ENCODE peak calls at places on chromosomes 6 and 20, in six cellular contexts. P is body of pancreas, N is bronchial epithelial cell, T is neural progenitor cell, D is mesothelial cell of epicardium, Z is stomach. L is an unnamed sample.

GRCh38 chr6:126919947-126920346 is 198.5 kb upstream of the RSPO3 start:
- DNase-seq in P (no peak), N (peak), T (no peak), D (no peak), Z (no peak), L (no peak)

GRCh38 chr20:23103284-23104018 is 17.3 kb upstream of the CD93 start:
- DNase-seq in P (no peak), N (peak), T (no peak), D (no peak), Z (no peak), L (no peak)

GRCh38 chr6:90466191-90466940 is 120.5 kb downstream of the MAP3K7 start:
- DNase-seq in P (no peak), N (peak), T (peak), D (no peak), Z (no peak), L (no peak)

GRCh38 chr6:18397701-18398100 is 10.6 kb downstream of the RNF144B start:
- DNase-seq in P (no peak), N (no peak), T (no peak), D (no peak), Z (no peak), L (no peak)

GRCh38 chr20:62227977-62228958 is 8.2 kb upstream of the HRH3 start:
- DNase-seq in P (peak), N (no peak), T (peak), D (no peak), Z (peak), L (no peak)

GRCh38 chr6:157825243-157825904 is 2.3 kb downstream of the SNX9 start:
- DNase-seq in P (no peak), N (no peak), T (no peak), D (no peak), Z (no peak), L (no peak)

GRCh38 chr6:32838114-32838958 is at the start of gene TAP2:
- DNase-seq in P (peak), N (peak), T (peak), D (peak), Z (peak), L (peak)

GRCh38 chr6:135630789-135631376 is 133.3 kb upstream of the AHI1 start:
- DNase-seq in P (no peak), N (no peak), T (no peak), D (no peak), Z (no peak), L (no peak)

DNA sequence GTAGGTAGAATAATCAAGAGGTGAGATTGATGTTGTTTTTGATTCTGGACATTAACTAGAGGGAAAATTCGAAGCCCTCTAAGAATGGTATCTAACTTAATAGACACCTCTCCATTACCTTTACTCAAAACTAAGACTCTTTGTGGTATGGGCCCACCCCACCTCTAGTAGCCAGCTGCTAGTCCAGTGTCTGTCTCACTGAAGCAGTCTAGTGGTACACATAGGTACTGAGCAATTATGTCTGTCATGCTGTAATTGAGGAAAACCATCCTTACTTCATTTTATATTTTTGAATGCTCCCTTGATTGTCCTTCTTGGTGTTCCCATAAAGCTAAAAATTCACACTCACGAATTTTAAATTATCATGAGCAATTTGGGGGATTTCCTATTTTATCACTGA is 290.7 kb downstream of the ARHGAP18 start:
- DNase-seq in P (no peak), N (no peak), T (no peak), D (no peak), Z (no peak), L (no peak)
- TF ChIP-seq CTCF in P (no peak), N (no peak), T (no peak), D (no peak), Z (no peak), L (no peak)

GRCh38 chr6:109059591-109060021 is 35.0 kb downstream of the SESN1 start:
- DNase-seq in P (no peak), N (peak), T (no peak), D (no peak), Z (no peak), L (peak)
- TF ChIP-seq CTCF in P (no peak), N (no peak), T (no peak), D (no peak), Z (peak), L (no peak)

GRCh38 chr6:125220712-125221111 is 67.1 kb downstream of the TPD52L1 start:
- DNase-seq in P (no peak), N (no peak), T (no peak), D (no peak), Z (no peak), L (no peak)
- TF ChIP-seq CTCF in P (no peak), N (no peak), T (no peak), D (no peak), Z (no peak), L (no peak)

DNA sequence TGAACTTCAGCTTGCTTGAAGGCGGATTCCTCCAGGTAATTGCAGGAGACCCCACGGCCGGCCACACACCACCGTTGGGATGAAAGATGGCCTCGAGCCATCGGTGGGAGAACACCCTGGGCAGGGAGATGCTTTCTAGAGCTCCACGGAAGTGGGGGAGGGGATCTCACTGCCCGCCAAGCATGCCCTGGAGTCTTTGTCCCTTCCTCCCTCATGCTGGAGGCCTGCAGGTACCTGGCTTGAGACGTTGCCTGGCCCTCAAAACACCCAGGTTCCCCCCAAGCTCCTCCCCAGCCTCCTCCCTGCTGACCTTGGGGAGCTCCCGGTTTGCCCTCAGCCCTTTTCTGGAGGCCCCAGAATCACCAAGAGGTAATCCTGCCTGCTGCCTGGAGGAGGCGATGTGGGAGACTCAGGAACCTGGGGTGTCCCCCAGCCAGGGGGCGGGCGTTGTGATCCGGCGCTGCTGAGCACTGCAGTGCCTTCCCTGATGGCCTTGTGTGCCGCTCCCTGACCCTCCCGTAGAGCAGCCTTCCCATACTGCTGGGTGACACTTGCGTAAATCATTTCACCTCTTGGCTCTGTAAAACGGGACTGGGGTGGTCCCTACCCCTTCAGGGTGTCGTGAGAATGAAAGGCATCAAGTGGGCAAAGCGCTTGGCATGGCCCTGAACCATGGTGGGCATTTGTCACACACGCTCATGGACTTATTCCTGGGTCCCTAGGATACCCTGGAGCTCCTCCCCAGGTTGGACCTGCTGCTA is 91.4 kb downstream of the CEBPB start:
- DNase-seq in P (no peak), N (no peak), T (peak), D (no peak), Z (no peak), L (no peak)
- TF ChIP-seq CTCF in P (no peak), N (no peak), T (peak), D (no peak), Z (no peak), L (peak)